ENCODE peak calls at places on chromosome 4, in six cellular contexts. T is body of pancreas, O is transverse colon, F is suprapubic skin, W is sigmoid colon, L is A549. S is an unnamed sample.

GRCh38 chr4:25783943-25784342 is 78.8 kb downstream of the SEL1L3 start:
- DNase-seq in T (no peak), O (no peak), F (no peak), W (no peak), L (no peak), S (no peak)

GRCh38 chr4:18934197-18934596 is 912.6 kb upstream of the LCORL start:
- DNase-seq in T (no peak), O (no peak), F (no peak), W (no peak), L (no peak), S (no peak)

GRCh38 chr4:164956766-164957643 is 20.5 kb downstream of the TRIM61 start:
- DNase-seq in T (peak; percentile 76), O (peak; percentile 82), F (peak; percentile 87), W (peak; percentile 73), L (peak; percentile 72), S (peak; percentile 88)

GRCh38 chr4:22502895-22503814 is 12.7 kb downstream of the ADGRA3 start:
- DNase-seq in T (no peak), O (no peak), F (no peak), W (no peak), L (no peak), S (no peak)

GRCh38 chr4:169286562-169287301 is 16.0 kb upstream of the SH3RF1 start:
- DNase-seq in T (no peak), O (no peak), F (no peak), W (no peak), L (no peak), S (no peak)

GRCh38 chr4:22063613-22064012 is 115.0 kb upstream of the KCNIP4 start:
- DNase-seq in T (no peak), O (no peak), F (no peak), W (no peak), L (no peak), S (no peak)

GRCh38 chr4:42398448-42399355 is 1.4 kb downstream of the SHISA3 start:
- DNase-seq in T (no peak), O (no peak), F (no peak), W (no peak), L (no peak), S (no peak)

GRCh38 chr4:92387459-92388069 is 83.8 kb downstream of the GRID2 start:
- DNase-seq in T (peak; percentile 13), O (no peak), F (no peak), W (no peak), L (peak; percentile 6), S (no peak)

GRCh38 chr4:22625301-22625700 is 67.4 kb upstream of the GBA3 start:
- DNase-seq in T (no peak), O (no peak), F (no peak), W (no peak), L (no peak), S (no peak)

GRCh38 chr4:1675136-1675801 is 8.8 kb downstream of the FAM53A start:
- DNase-seq in T (no peak), O (no peak), F (no peak), W (no peak), L (no peak), S (no peak)

GRCh38 chr4:154230091-154230490 is 261.5 kb downstream of the DCHS2 start:
- DNase-seq in T (no peak), O (no peak), F (no peak), W (no peak), L (no peak), S (no peak)

GRCh38 chr4:109996531-109996930 is 83.8 kb downstream of the EGF start:
- DNase-seq in T (no peak), O (no peak), F (no peak), W (no peak), L (no peak), S (no peak)

GRCh38 chr4:182644326-182645050 is 272.7 kb downstream of the DCTD start:
- DNase-seq in T (no peak), O (no peak), F (no peak), W (no peak), L (no peak), S (no peak)

GRCh38 chr4:41280010-41280409 is 23.3 kb downstream of the UCHL1 start:
- DNase-seq in T (no peak), O (no peak), F (no peak), W (no peak), L (no peak), S (no peak)

GRCh38 chr4:184080674-184081073 is 137.0 kb downstream of the ENPP6 start:
- DNase-seq in T (no peak), O (no peak), F (no peak), W (no peak), L (no peak), S (no peak)

GRCh38 chr4:24705016-24705753 is 90.2 kb upstream of the SOD3 start:
- DNase-seq in T (no peak), O (no peak), F (no peak), W (no peak), L (no peak), S (no peak)

GRCh38 chr4:57137261-57137660 is 27.1 kb upstream of the IGFBP7 start:
- DNase-seq in T (no peak), O (no peak), F (no peak), W (no peak), L (no peak), S (no peak)

GRCh38 chr4:5758741-5759140 is 47.7 kb downstream of the EVC start:
- DNase-seq in T (no peak), O (no peak), F (no peak), W (peak; percentile 13), L (peak; percentile 69), S (no peak)

GRCh38 chr4:15153662-15154061 is 151.4 kb downstream of the CPEB2 start:
- DNase-seq in T (no peak), O (no peak), F (no peak), W (no peak), L (no peak), S (no peak)
- H3K27ac ChIP-seq in T (no peak overlapping the region), O (no peak overlapping the region), F (no peak overlapping the region), W (no peak overlapping the region), L (peak overlapping the region; percentile 65), S (no peak overlapping the region)

DNA sequence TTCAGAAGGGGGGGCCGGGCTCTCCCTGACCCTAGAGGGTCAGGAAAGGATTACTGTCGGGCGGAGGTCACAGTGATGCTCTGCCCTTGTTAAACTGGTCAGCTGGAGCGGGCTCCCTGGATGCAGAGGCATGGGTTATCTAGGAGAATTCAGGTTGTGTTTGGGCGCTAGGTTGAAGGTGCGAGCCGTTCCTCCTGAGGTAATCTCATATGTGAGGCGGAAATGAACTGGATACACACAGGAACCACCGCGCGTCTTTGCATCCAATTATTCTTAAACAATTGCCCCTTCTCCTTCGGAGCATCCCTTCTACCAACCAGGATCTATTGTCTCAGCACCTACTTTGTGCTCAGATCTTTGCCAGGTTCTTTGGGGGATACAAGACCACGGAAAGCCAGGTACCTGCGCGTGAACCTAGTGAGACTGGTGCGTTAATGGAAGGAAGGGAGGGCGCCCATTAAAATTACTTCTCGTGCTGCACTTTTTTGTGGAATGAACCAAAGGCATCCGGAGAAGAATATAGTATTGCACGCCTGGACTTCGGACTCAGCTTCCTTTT is 28.4 kb downstream of the HAND2 start:
- DNase-seq in T (no peak), O (no peak), F (no peak), W (no peak), L (no peak), S (no peak)
- H3K4me3 ChIP-seq in T (no peak overlapping the region), O (no peak overlapping the region), F (no peak overlapping the region), W (no peak overlapping the region), L (no peak overlapping the region), S (peak overlapping the region; percentile 23)

DNA sequence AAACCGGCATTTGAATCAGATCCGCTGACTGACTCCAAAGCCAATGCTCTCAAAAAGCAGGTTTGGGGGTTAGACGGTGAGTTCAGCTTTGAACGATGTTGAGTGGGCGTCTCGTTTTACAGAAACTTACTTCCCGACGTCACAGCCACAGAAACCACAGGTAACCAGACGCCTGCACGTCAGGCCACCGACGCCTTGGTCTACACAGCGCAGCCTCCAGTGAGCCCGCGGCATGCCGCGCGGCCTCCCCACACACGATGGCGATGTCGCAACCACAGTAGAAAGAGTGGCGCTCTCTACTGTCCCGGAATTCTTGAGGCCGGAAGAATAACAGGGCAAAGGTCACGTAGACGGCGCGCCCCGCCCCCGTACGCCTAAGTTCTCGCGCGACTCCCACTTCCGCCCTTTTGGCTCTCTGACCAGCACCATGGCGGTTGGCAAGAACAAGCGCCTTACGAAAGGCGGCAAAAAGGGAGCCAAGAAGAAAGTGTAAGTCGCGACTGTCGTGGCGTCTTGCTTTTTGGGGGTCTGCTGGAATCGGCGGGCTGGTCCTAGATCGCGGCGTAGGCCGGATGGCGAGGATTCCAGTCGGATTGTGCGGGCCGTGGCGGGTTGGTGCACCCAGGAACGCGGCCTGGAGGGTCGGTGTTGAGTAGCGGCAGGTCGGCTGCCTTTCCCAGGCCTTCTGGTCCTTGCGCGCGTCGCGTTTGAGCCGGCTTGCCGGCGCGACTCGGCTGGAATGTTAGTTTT is at the start of gene RPS3A:
- DNase-seq in T (peak; percentile 98), O (peak; percentile 97), F (peak; percentile 98), W (peak; percentile 98), L (peak; percentile 79), S (peak; percentile 96)
- TF ChIP-seq POLR2A in T (no peak), O (peak; percentile 89), F (peak; percentile 54), W (peak; percentile 54), L (peak; percentile 80), S (peak; percentile 74)

GRCh38 chr4:7814451-7814850 is 125.2 kb downstream of the AFAP1 start:
- DNase-seq in T (no peak), O (no peak), F (no peak), W (peak; percentile 53), L (no peak), S (no peak)
- H3K27ac ChIP-seq in T (no peak overlapping the region), O (no peak overlapping the region), F (no peak overlapping the region), W (peak overlapping the region; percentile 86), L (peak overlapping the region; percentile 91), S (no peak overlapping the region)

DNA sequence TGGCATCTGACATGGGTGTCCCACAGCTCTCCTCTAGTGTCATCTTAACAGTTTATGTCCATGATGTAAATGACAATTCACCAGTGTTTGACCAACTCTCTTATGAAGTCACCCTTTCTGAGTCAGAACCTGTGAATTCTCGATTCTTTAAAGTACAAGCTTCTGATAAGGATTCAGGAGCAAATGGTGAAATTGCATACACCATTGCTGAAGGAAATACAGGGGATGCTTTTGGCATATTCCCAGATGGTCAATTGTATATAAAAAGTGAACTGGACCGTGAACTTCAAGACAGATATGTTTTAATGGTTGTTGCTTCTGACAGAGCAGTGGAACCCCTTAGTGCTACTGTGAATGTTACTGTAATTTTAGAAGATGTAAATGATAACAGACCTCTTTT is 4.6 kb downstream of the FAT4 start:
- DNase-seq in T (no peak), O (no peak), F (no peak), W (no peak), L (no peak), S (no peak)
- H3K4me3 ChIP-seq in T (no peak overlapping the region), O (no peak overlapping the region), F (peak overlapping the region; percentile 2), W (peak overlapping the region; percentile 87), L (no peak overlapping the region), S (peak overlapping the region; percentile 83)

GRCh38 chr4:123398151-123398802 is 1.7 kb downstream of the SPRY1 start:
- DNase-seq in T (peak; percentile 80), O (peak; percentile 83), F (no peak), W (peak; percentile 85), L (peak; percentile 24), S (peak; percentile 80)

GRCh38 chr4:123396294-123397275 is at the start of gene SPRY1:
- DNase-seq in T (peak; percentile 93), O (peak; percentile 93), F (peak; percentile 93), W (peak; percentile 94), L (peak; percentile 35), S (peak; percentile 91)

GRCh38 chr4:123399638-123400358 is 3.2 kb downstream of the SPRY1 start:
- DNase-seq in T (no peak), O (no peak), F (no peak), W (no peak), L (no peak), S (no peak)

GRCh38 chr4:123398803-123399637 is 2.4 kb downstream of the SPRY1 start:
- DNase-seq in T (peak; percentile 60), O (peak; percentile 69), F (peak; percentile 84), W (peak; percentile 81), L (peak; percentile 22), S (peak; percentile 61)

GRCh38 chr4:123397276-123398150 is 918 bp downstream of the SPRY1 start:
- DNase-seq in T (peak; percentile 65), O (peak; percentile 64), F (no peak), W (peak; percentile 78), L (no peak), S (peak; percentile 80)
- TF ChIP-seq POLR2A in T (no peak), O (no peak), F (no peak), W (no peak), L (no peak), S (no peak)